ENCODE peak calls at places on chromosome 16, in seven cellular contexts. A is kidney epithelial cell; X is effector memory CD4-positive, alpha-beta T cell; R is small intestine; W is GM06990; F is RWPE2; N is uterus. V is an unnamed sample. For H3K36me3, the result is how much of the 10 kb centered on the place peaks cover.

GRCh38 chr16:66273644-66274334 is 92.7 kb upstream of the CDH5 start:
- DNase-seq in N (no peak), W (no peak), R (no peak), A (no peak), F (no peak), X (no peak), V (no peak)

GRCh38 chr16:46715769-46716305 is 26.4 kb downstream of the ORC6 start:
- DNase-seq in N (no peak), A (no peak), F (no peak), X (no peak), R (no peak), W (no peak), V (no peak)

GRCh38 chr16:8611122-8611521 is 10.4 kb upstream of the METTL22 start:
- DNase-seq in A (no peak), N (no peak), X (no peak), W (no peak), R (no peak), F (no peak), V (no peak)

GRCh38 chr16:4489030-4489429 is 12.8 kb downstream of the HMOX2 start:
- DNase-seq in R (no peak), N (no peak), W (no peak), A (peak), F (no peak), X (no peak), V (no peak)

GRCh38 chr16:75257886-75258806 is 6.7 kb upstream of the BCAR1 start:
- DNase-seq in W (no peak), N (peak), A (no peak), X (no peak), F (peak), R (no peak), V (no peak)

GRCh38 chr16:20901441-20902112 is 1.0 kb downstream of the LYRM1 start:
- DNase-seq in A (no peak), R (peak), F (no peak), N (peak), X (peak), W (peak), V (no peak)

GRCh38 chr16:84209989-84210388 is 19.0 kb downstream of the ADAD2 start:
- DNase-seq in R (no peak), A (no peak), X (no peak), W (no peak), F (no peak), N (no peak), V (no peak)

GRCh38 chr16:54398986-54399385 is 112.4 kb upstream of the IRX3 start:
- DNase-seq in A (no peak), N (no peak), R (no peak), X (no peak), F (no peak), W (no peak), V (no peak)

GRCh38 chr16:73082608-73083007 is 34.7 kb upstream of the ZFHX3 start:
- DNase-seq in N (no peak), R (no peak), A (peak), X (no peak), F (peak), W (no peak), V (no peak)

GRCh38 chr16:69077251-69077650 is 28.2 kb upstream of the HAS3 start:
- DNase-seq in X (no peak), W (no peak), A (peak), N (no peak), F (peak), R (no peak), V (no peak)

GRCh38 chr16:79261461-79261860 is 339.1 kb downstream of the MAF start:
- DNase-seq in A (no peak), F (no peak), X (no peak), N (no peak), R (peak), W (no peak), V (no peak)

GRCh38 chr16:90046971-90047713 is 27.9 kb upstream of the DBNDD1 start:
- DNase-seq in F (no peak), A (no peak), W (no peak), N (peak), R (no peak), X (no peak), V (no peak)

GRCh38 chr16:69040144-69040909 is 65.1 kb upstream of the HAS3 start:
- DNase-seq in F (no peak), X (no peak), R (peak), N (no peak), A (no peak), W (no peak), V (no peak)

GRCh38 chr16:2470603-2471015 is 488 bp upstream of the NTN3 start:
- DNase-seq in W (no peak), F (no peak), R (no peak), X (no peak), N (no peak), A (no peak), V (no peak)

GRCh38 chr16:24511174-24511573 is 28.2 kb upstream of the RBBP6 start:
- DNase-seq in F (no peak), A (no peak), X (no peak), N (no peak), W (no peak), R (peak), V (no peak)

GRCh38 chr16:85662976-85663830 is 25.6 kb downstream of the GINS2 start:
- DNase-seq in X (no peak), F (no peak), W (no peak), A (no peak), R (no peak), N (no peak), V (no peak)

GRCh38 chr16:70159355-70160348 is 13.9 kb upstream of the CLEC18C start:
- DNase-seq in R (no peak), N (no peak), F (no peak), X (no peak), A (no peak), W (no peak), V (no peak)

GRCh38 chr16:70160821-70161220 is 12.8 kb upstream of the CLEC18C start:
- DNase-seq in W (no peak), X (no peak), A (no peak), F (no peak), R (no peak), N (no peak), V (no peak)

GRCh38 chr16:70162041-70162451 is 11.5 kb upstream of the CLEC18C start:
- DNase-seq in N (no peak), R (peak), A (peak), X (no peak), F (peak), W (no peak), V (no peak)

GRCh38 chr16:70160388-70160787 is 13.2 kb upstream of the CLEC18C start:
- DNase-seq in X (no peak), A (no peak), W (no peak), N (no peak), R (no peak), F (peak), V (no peak)

GRCh38 chr16:70161350-70161749 is 12.2 kb upstream of the CLEC18C start:
- DNase-seq in R (no peak), N (no peak), A (no peak), F (peak), W (no peak), X (no peak), V (no peak)
- H3K36me3 ChIP-seq in R (under half), N (under half), A (under half), F (under half), W (under half), X (under half), V (half or more)

DNA sequence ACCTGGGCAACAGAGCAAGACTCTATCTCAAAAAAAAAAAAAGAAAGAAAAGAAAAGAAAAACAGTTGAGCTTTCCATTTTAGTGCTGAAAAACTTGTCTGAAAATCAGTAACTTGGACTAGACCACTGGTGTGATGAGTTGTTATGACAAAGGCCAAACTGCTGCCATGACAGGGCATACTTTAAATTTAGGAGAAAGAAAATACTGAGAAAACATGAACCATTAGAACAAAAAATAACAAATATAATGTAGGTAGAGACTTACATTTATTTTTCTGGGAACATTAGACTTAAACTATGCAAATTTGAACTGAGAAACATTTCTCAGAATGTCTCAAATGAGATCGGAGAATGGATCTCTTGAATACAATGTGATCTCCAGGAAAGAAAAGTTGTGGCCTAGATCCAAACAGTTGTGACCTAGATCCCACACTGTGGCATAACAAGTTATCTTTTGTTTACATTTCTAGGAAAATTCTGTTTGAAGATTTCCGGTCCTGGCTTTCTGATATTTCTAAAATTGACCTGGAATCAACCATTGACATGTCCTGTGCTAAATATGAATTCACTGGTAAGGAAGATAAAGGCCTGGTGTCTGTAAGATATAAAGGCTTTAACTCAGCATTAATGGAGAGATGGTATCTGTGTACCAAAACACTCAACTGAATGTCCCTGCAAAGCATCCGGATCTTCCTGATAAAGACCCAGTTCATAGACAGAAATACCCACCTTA is 10.9 kb downstream of the OGFOD1 start:
- DNase-seq in R (no peak), N (no peak), W (no peak), X (no peak), A (no peak), F (no peak), V (no peak)
- H3K36me3 ChIP-seq in R (under half), N (under half), W (under half), X (half or more), A (under half), F (half or more), V (under half)

GRCh38 chr16:19735074-19735867 is 17.2 kb downstream of the IQCK start:
- DNase-seq in R (no peak), N (no peak), F (no peak), X (no peak), A (no peak), W (no peak), V (no peak)
- H3K36me3 ChIP-seq in R (under half), N (under half), F (under half), X (under half), A (under half), W (under half), V (under half)

GRCh38 chr16:22346463-22346862 is 28.0 kb downstream of the CDR2 start:
- DNase-seq in N (no peak), W (no peak), X (no peak), A (no peak), R (no peak), F (no peak), V (no peak)
- H3K36me3 ChIP-seq in N (under half), W (under half), X (half or more), A (under half), R (under half), F (half or more), V (under half)

GRCh38 chr16:88742896-88743605 is 36.7 kb downstream of the CTU2 start:
- DNase-seq in X (no peak), W (no peak), F (no peak), A (no peak), R (no peak), N (no peak), V (no peak)

GRCh38 chr16:88746511-88746910 is 38.5 kb downstream of the PIEZO1 start:
- DNase-seq in F (no peak), X (no peak), A (no peak), W (no peak), R (no peak), N (peak), V (no peak)

GRCh38 chr16:88744839-88745521 is 38.7 kb downstream of the CTU2 start:
- DNase-seq in A (no peak), W (no peak), N (no peak), R (no peak), X (no peak), F (no peak), V (no peak)

GRCh38 chr16:88743693-88744519 is 37.6 kb downstream of the CTU2 start:
- DNase-seq in R (peak), X (peak), N (peak), W (peak), F (no peak), A (no peak), V (peak)

DNA sequence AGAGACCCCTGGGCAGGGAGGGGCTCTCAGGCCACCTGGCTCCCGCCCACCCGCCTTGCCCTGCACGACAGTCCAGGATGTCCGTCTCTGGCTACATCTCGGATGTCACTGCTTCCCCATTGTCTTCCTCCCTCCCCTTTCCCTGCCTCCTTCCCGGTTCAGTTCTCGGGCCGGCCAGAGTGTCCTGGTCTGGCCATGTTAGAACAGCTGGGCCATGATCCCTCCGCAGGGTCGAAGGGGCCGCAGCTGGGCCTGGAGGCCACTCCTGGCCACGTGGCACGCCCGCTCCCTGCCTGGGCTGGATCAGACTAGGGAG is 38.2 kb downstream of the CTU2 start:
- DNase-seq in F (no peak), X (no peak), A (no peak), R (no peak), N (no peak), W (no peak), V (no peak)
- H3K36me3 ChIP-seq in F (under half), X (under half), A (under half), R (under half), N (under half), W (under half), V (under half)

DNA sequence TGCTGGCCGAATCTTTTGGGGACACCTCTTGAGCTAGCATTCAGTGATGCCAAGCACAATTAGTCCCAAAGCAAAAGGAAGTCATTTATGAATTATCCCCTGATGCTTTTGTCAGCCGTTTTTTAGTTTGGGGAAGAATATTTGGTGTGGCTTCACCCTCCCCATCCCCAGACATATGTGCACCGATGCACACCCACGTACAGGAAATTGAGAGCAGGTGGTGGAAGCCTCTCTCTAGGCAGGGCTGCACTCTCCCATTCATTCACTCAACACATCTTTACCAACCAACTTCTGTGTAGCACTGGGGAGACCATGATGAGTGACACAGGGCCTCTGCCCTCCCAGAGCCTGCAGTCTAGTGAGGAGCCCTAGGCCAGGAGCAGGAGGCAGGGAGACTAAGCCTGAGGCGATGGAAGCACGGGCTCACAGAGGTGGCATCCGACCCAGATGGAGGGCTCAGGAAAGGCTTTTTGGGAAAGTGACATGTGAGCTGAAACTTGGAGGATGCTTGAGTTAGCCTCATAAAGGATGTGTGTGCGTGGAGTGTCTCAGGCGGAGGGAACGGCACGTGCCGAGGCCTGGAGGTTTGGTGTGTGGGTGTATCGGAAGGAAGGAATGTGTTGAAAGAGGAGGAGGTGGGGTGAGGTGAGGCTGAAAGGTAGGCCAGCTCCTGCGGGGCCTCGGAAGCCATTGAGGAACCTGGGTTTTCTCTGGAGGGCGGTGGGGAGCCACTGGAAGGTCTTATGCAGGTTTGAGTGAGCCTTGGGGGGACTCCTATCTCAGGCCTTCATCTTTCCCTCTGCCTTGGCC is 43.8 kb downstream of the PSME3IP1 start:
- DNase-seq in A (no peak), N (no peak), R (no peak), X (no peak), F (no peak), W (no peak), V (no peak)
- H3K36me3 ChIP-seq in A (under half), N (under half), R (under half), X (under half), F (under half), W (under half), V (under half)

GRCh38 chr16:67720236-67720635 is 1.1 kb upstream of the GFOD2 start:
- DNase-seq in X (no peak), R (no peak), F (no peak), N (no peak), A (no peak), W (no peak), V (no peak)
- H3K36me3 ChIP-seq in X (under half), R (under half), F (under half), N (under half), A (under half), W (under half), V (under half)

DNA sequence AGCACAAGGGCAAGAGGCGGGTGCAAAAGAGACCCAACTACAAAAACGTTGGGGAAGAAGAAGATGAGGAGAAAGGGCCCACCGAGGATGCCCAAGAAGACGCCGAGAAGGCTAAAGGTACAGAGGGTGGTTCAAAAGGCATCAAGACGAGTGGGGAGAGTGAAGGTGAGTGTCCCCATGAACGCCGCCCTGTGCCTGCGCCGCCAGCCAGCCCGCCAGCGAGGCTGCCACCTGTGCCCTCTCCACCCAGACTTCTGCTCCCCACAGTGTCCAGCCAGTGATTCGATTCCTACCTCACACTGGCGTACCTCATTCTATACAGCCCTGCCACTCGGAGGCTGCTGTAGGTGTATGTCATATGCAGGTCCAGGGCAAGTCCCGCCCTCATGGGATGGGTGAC is 58.8 kb downstream of the CLEC16A start:
- DNase-seq in A (no peak), W (no peak), N (no peak), F (no peak), R (no peak), X (no peak), V (no peak)
- H3K36me3 ChIP-seq in A (under half), W (under half), N (under half), F (under half), R (under half), X (under half), V (under half)

GRCh38 chr16:70571623-70572022 is 48.0 kb downstream of the SF3B3 start:
- DNase-seq in W (no peak), X (no peak), N (no peak), A (no peak), F (no peak), R (no peak), V (no peak)

GRCh38 chr16:70570967-70571570 is 47.5 kb downstream of the SF3B3 start:
- DNase-seq in F (no peak), W (no peak), R (no peak), A (no peak), X (no peak), N (no peak), V (no peak)

GRCh38 chr16:70572050-70572925 is 48.7 kb downstream of the SF3B3 start:
- DNase-seq in N (no peak), A (no peak), W (no peak), F (peak), R (no peak), X (no peak), V (no peak)

GRCh38 chr16:70569752-70570151 is 46.1 kb downstream of the SF3B3 start:
- DNase-seq in N (no peak), W (no peak), F (no peak), A (no peak), R (no peak), X (no peak), V (no peak)

DNA sequence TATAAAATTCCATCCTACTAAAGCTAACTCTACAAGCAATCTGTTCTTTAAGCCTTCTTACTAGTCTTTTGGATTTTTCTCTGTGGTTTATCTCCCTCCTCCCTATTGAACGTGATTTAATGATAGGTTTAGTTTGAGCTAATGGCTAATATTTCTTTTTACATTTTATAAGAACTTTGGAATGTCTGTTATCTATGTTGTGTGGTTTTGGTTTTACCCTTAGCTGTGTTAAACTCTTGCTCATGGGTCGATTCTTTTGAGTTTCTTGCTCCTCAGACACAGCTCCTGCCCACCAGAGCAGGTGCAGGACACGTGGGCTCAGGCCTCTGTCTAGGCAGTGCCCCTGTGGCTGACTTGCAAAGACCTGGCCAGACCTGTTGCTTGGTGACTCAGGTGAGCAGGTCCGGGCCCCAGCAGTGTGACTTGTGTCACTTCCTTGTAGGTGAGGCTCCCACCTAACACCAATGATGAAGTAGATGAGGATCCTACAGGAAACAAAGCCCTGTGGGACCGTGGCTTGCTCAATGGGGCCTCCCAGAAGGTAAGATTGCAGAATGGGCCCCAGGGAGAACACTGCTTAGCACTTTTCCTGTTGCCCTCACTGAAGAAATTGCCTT is 45.1 kb downstream of the SF3B3 start:
- DNase-seq in W (no peak), R (no peak), N (no peak), F (no peak), X (no peak), A (no peak), V (no peak)
- H3K36me3 ChIP-seq in W (half or more), R (half or more), N (under half), F (half or more), X (half or more), A (under half), V (half or more)

V was measured in thoracic aorta.